ENCODE peak calls at places on chromosomes 16 and 17, in ten cellular contexts. B, Z, T, V, R, W, U, J, P and Y are unnamed samples.
A peak's percentile ranks its signal among the peaks of the same experiment; 100 is the strongest.

GRCh38 chr17:40472733-40473452 is 28.5 kb downstream of the TNS4 start:
- DNase-seq in Z (no peak), P (no peak), B (no peak), W (no peak), J (no peak), U (no peak), T (no peak), V (no peak), R (no peak), Y (no peak)

GRCh38 chr17:39225974-39226683 is 384 bp upstream of the STAC2 start:
- DNase-seq in P (no peak), J (no peak), B (peak; percentile 83), W (peak; percentile 52), T (peak; percentile 77), U (peak; percentile 85), R (no peak), Z (peak; percentile 98), V (no peak), Y (peak; percentile 14)

GRCh38 chr16:17070882-17071592 is 399.7 kb downstream of the XYLT1 start:
- DNase-seq in P (no peak), J (peak; percentile 78), V (peak; percentile 22), R (no peak), Z (peak; percentile 57), B (no peak), U (peak; percentile 86), T (peak; percentile 82), W (no peak), Y (no peak)

GRCh38 chr17:65055280-65055707 is 1.2 kb downstream of the GNA13 start:
- DNase-seq in P (no peak), U (no peak), W (no peak), J (no peak), V (no peak), Z (no peak), T (peak; percentile 14), R (no peak), B (no peak), Y (no peak)

GRCh38 chr17:18161226-18162094 is 22.2 kb upstream of the ALKBH5 start:
- DNase-seq in W (no peak), V (no peak), J (no peak), P (no peak), U (no peak), B (no peak), Z (no peak), R (no peak), T (no peak), Y (no peak)

GRCh38 chr17:75652934-75653549 is 13.9 kb downstream of the RECQL5 start:
- DNase-seq in V (no peak), P (no peak), Z (peak; percentile 74), U (no peak), J (no peak), T (peak; percentile 65), W (peak; percentile 43), R (no peak), B (peak; percentile 80), Y (peak; percentile 16)

GRCh38 chr16:23967018-23967417 is 131.2 kb downstream of the PRKCB start:
- DNase-seq in R (no peak), W (no peak), T (no peak), U (no peak), B (no peak), V (no peak), Z (no peak), J (no peak), P (no peak), Y (no peak)

GRCh38 chr16:31423241-31423640 is 4.9 kb downstream of the COX6A2 start:
- DNase-seq in V (no peak), P (no peak), Z (no peak), U (no peak), W (no peak), J (no peak), T (no peak), R (no peak), B (no peak), Y (no peak)

GRCh38 chr17:82866521-82867214 is 26.8 kb upstream of the ZNF750 start:
- DNase-seq in W (peak; percentile 79), U (no peak), T (no peak), Z (peak; percentile 47), P (peak; percentile 47), V (no peak), R (peak; percentile 76), J (no peak), B (no peak), Y (peak; percentile 86)

GRCh38 chr17:7184091-7184488 is 4.9 kb upstream of the ASGR1 start:
- DNase-seq in J (no peak), Z (no peak), B (no peak), P (no peak), W (no peak), T (no peak), U (no peak), R (no peak), V (peak; percentile 73), Y (no peak)

GRCh38 chr17:21199311-21199710 is 14.7 kb downstream of the TMEM11 start:
- DNase-seq in U (no peak), V (no peak), P (no peak), T (no peak), Z (peak; percentile 23), B (no peak), J (no peak), R (no peak), W (peak; percentile 24), Y (peak; percentile 19)

GRCh38 chr17:36128411-36128978 is 24.9 kb downstream of the CCL4 start:
- DNase-seq in V (no peak), B (no peak), R (no peak), J (no peak), Z (no peak), P (no peak), W (no peak), U (no peak), T (no peak), Y (peak; percentile 77)

GRCh38 chr16:12097523-12098428 is 121.2 kb downstream of the SNX29 start:
- DNase-seq in P (no peak), R (peak; percentile 43), Z (peak; percentile 45), J (no peak), B (no peak), U (no peak), T (no peak), W (peak; percentile 37), V (no peak), Y (peak; percentile 45)

GRCh38 chr17:78868391-78868790 is 27.8 kb upstream of the USP36 start:
- DNase-seq in W (no peak), R (peak; percentile 44), U (no peak), J (no peak), Z (no peak), P (peak; percentile 83), V (no peak), B (no peak), T (no peak), Y (peak; percentile 82)

GRCh38 chr16:68264128-68265077 is at the start of gene SLC7A6:
- DNase-seq in J (peak; percentile 92), T (peak; percentile 87), P (no peak), V (peak; percentile 58), Z (peak; percentile 90), U (no peak), B (peak; percentile 79), R (no peak), W (peak; percentile 68), Y (peak; percentile 52)

GRCh38 chr17:45123930-45124796 is 8.2 kb downstream of the PLCD3 start:
- DNase-seq in U (no peak), W (peak; percentile 86), B (no peak), P (peak; percentile 88), V (no peak), J (no peak), R (no peak), T (no peak), Z (no peak), Y (peak; percentile 88)

GRCh38 chr16:74186589-74186988 is 110.0 kb upstream of the PSMD7 start:
- DNase-seq in W (no peak), B (no peak), P (peak; percentile 90), Z (no peak), R (peak; percentile 5), J (no peak), U (peak; percentile 14), T (no peak), V (no peak), Y (peak; percentile 33)

GRCh38 chr16:85173981-85174751 is 61.9 kb upstream of the CIBAR2 start:
- DNase-seq in P (peak; percentile 78), R (no peak), W (peak; percentile 75), Z (peak; percentile 51), J (no peak), V (no peak), T (no peak), U (peak; percentile 23), B (no peak), Y (peak; percentile 63)

GRCh38 chr16:68230176-68230571 is 5.8 kb downstream of the ESRP2 start:
- DNase-seq in V (no peak), W (no peak), J (no peak), T (no peak), P (no peak), Z (no peak), B (no peak), U (no peak), R (no peak), Y (no peak)

GRCh38 chr17:57870283-57870635 is 20.4 kb upstream of the MRPS23 start:
- DNase-seq in W (no peak), Z (no peak), P (no peak), U (no peak), V (no peak), R (no peak), J (no peak), B (no peak), T (no peak), Y (no peak)

GRCh38 chr17:43660262-43660661 is 1.5 kb downstream of the MEOX1 start:
- DNase-seq in J (no peak), T (no peak), R (no peak), B (no peak), V (no peak), Z (no peak), U (no peak), P (no peak), W (no peak), Y (no peak)

GRCh38 chr17:43952351-43952723 is 1.4 kb downstream of the PYY start:
- DNase-seq in B (no peak), T (no peak), V (no peak), R (no peak), Z (peak; percentile 72), W (no peak), J (no peak), P (no peak), U (no peak), Y (no peak)

GRCh38 chr17:48728232-48729231 is at the start of gene HOXB13:
- DNase-seq in Z (peak; percentile 74), T (no peak), B (peak; percentile 84), U (peak; percentile 67), W (peak; percentile 24), R (no peak), P (no peak), J (no peak), V (no peak), Y (no peak)

GRCh38 chr17:5703736-5704135 is 119.4 kb upstream of the NLRP1 start:
- DNase-seq in W (no peak), J (no peak), U (no peak), T (no peak), P (no peak), R (no peak), B (no peak), V (no peak), Z (no peak), Y (no peak)

GRCh38 chr17:64498308-64499203 is 1.7 kb upstream of the POLG2 start:
- DNase-seq in B (no peak), Z (peak; percentile 27), P (no peak), W (no peak), V (no peak), R (no peak), J (no peak), T (no peak), U (no peak), Y (no peak)

GRCh38 chr17:2215616-2216364 is 87.8 kb downstream of the SMG6 start:
- DNase-seq in Z (peak; percentile 60), W (peak; percentile 94), R (peak; percentile 80), T (peak; percentile 85), B (peak; percentile 36), J (peak; percentile 60), V (peak; percentile 48), P (peak; percentile 86), U (no peak), Y (peak; percentile 96)

GRCh38 chr16:85522517-85522841 is 90.6 kb upstream of the GSE1 start:
- DNase-seq in J (no peak), P (no peak), Z (no peak), R (no peak), B (no peak), T (no peak), V (no peak), W (no peak), U (no peak), Y (no peak)

GRCh38 chr16:54744998-54745397 is 185.7 kb upstream of the IRX5 start:
- DNase-seq in P (no peak), W (no peak), U (no peak), B (no peak), T (no peak), Z (no peak), V (no peak), R (no peak), J (no peak), Y (no peak)